ENCODE peak calls at places on chromosomes 16 and 17, in nine cellular contexts. T is foreskin fibroblast, V is heart right ventricle, U is OCI-LY7, F is Caco-2, S is dorsolateral prefrontal cortex, P is suprapubic skin, X is A549, D is thoracic aorta. M is an unnamed sample.

GRCh38 chr17:78995761-78996451 is 13.7 kb downstream of the CANT1 start:
- DNase-seq in T (no peak), U (no peak), V (no peak), D (no peak), F (no peak), P (peak), S (no peak), X (no peak), M (no peak)

GRCh38 chr17:1315891-1316403 is 36.5 kb downstream of the TRARG1 start:
- DNase-seq in F (no peak), P (no peak), T (no peak), X (no peak), S (no peak), U (no peak), V (peak), D (peak), M (no peak)

GRCh38 chr16:82192665-82193064 is 22.6 kb upstream of the MPHOSPH6 start:
- DNase-seq in P (no peak), X (no peak), D (no peak), V (no peak), F (no peak), S (no peak), U (peak), T (peak), M (no peak)

GRCh38 chr16:17396762-17397498 is 73.8 kb downstream of the XYLT1 start:
- DNase-seq in S (no peak), V (peak), F (no peak), D (no peak), X (no peak), T (peak), U (no peak), P (no peak), M (no peak)

GRCh38 chr17:47872019-47872650 is 21.2 kb upstream of the SP6 start:
- DNase-seq in S (no peak), T (no peak), D (no peak), X (no peak), U (no peak), P (no peak), V (no peak), F (no peak), M (no peak)

GRCh38 chr17:57517519-57518342 is 227.4 kb downstream of the CCDC182 start:
- DNase-seq in X (peak), D (no peak), T (no peak), P (no peak), F (peak), U (no peak), S (no peak), V (no peak), M (no peak)

GRCh38 chr17:29749045-29749825 is 126.5 kb upstream of the CORO6 start:
- DNase-seq in P (no peak), T (no peak), S (no peak), F (no peak), D (no peak), V (no peak), U (no peak), X (no peak), M (no peak)

GRCh38 chr16:49641250-49641649 is 214.7 kb downstream of the ZNF423 start:
- DNase-seq in T (no peak), X (no peak), U (no peak), S (no peak), V (no peak), F (no peak), P (no peak), D (no peak), M (no peak)

GRCh38 chr16:50279142-50279865 is 13.0 kb downstream of the ADCY7 start:
- DNase-seq in P (peak), T (no peak), F (no peak), X (no peak), V (peak), S (no peak), D (no peak), U (no peak), M (no peak)

GRCh38 chr16:17357302-17358062 is 113.3 kb downstream of the XYLT1 start:
- DNase-seq in X (no peak), T (no peak), D (no peak), S (no peak), U (no peak), P (no peak), F (no peak), V (no peak), M (no peak)

GRCh38 chr16:8374586-8374985 is 215.7 kb downstream of the TMEM114 start:
- DNase-seq in X (no peak), F (no peak), T (no peak), P (no peak), D (no peak), V (no peak), U (no peak), S (no peak), M (no peak)

GRCh38 chr16:9068886-9069285 is 22.6 kb upstream of the HAPSTR1 start:
- DNase-seq in X (no peak), P (no peak), U (no peak), S (no peak), T (no peak), D (no peak), V (no peak), F (no peak), M (no peak)

GRCh38 chr16:16821261-16821660 is 442.3 kb downstream of the NPIPA7 start:
- DNase-seq in X (peak), T (no peak), S (no peak), D (no peak), P (no peak), F (no peak), V (no peak), U (no peak), M (no peak)

GRCh38 chr17:622356-622755 is 92.3 kb downstream of the VPS53 start:
- DNase-seq in D (no peak), V (no peak), T (no peak), P (no peak), S (no peak), U (no peak), X (peak), F (no peak), M (peak)

GRCh38 chr16:85428168-85428898 is 184.8 kb upstream of the GSE1 start:
- DNase-seq in P (peak), S (peak), F (peak), X (peak), U (peak), V (no peak), T (peak), D (no peak), M (no peak)

GRCh38 chr17:75457047-75457654 is 716 bp downstream of the TMEM94 start:
- DNase-seq in D (no peak), V (peak), F (peak), T (peak), P (no peak), X (peak), S (peak), U (peak), M (no peak)

GRCh38 chr16:87160218-87160617 is 157.0 kb downstream of the C16orf95 start:
- DNase-seq in P (no peak), S (no peak), U (no peak), T (peak), X (no peak), D (no peak), F (no peak), V (no peak), M (no peak)

GRCh38 chr16:27847030-27847550 is 216.4 kb downstream of the GSG1L start:
- DNase-seq in F (no peak), T (no peak), D (no peak), X (no peak), S (no peak), V (no peak), P (peak), U (no peak), M (no peak)

GRCh38 chr17:61065263-61065773 is 334.3 kb upstream of the TBX2 start:
- DNase-seq in V (peak), S (no peak), P (no peak), D (no peak), F (peak), U (no peak), T (peak), X (peak), M (peak)

GRCh38 chr16:87388818-87389134 is 3.4 kb upstream of the MAP1LC3B start:
- DNase-seq in D (no peak), V (no peak), U (no peak), P (no peak), F (no peak), X (no peak), T (no peak), S (no peak), M (no peak)

GRCh38 chr16:67674851-67675578 is 8.4 kb downstream of the C16orf86 start:
- DNase-seq in U (no peak), S (no peak), T (no peak), X (no peak), D (no peak), F (no peak), V (no peak), P (no peak), M (no peak)

GRCh38 chr16:4353675-4354074 is 2.6 kb upstream of the PAM16 start:
- DNase-seq in P (no peak), F (no peak), T (no peak), D (no peak), U (no peak), S (no peak), X (no peak), V (no peak), M (no peak)

GRCh38 chr16:61014869-61015268 is 1021.4 kb downstream of the CDH8 start:
- DNase-seq in D (no peak), U (peak), S (no peak), T (no peak), V (no peak), X (no peak), P (no peak), F (peak), M (no peak)

GRCh38 chr17:15274017-15274416 is 8.9 kb upstream of the PMP22 start:
- DNase-seq in S (no peak), P (no peak), V (no peak), X (no peak), D (no peak), T (no peak), F (no peak), U (no peak), M (no peak)

GRCh38 chr16:75385507-75386152 is 47.7 kb downstream of the CFDP1 start:
- DNase-seq in P (no peak), U (peak), F (peak), S (no peak), D (no peak), T (peak), X (peak), V (peak), M (peak)

GRCh38 chr17:488993-489757 is 136.6 kb upstream of the RPH3AL start:
- DNase-seq in D (no peak), X (peak), T (peak), S (no peak), V (no peak), P (no peak), F (peak), U (peak), M (no peak)

GRCh38 chr17:13596241-13596941 is 5.3 kb downstream of the HS3ST3A1 start:
- DNase-seq in F (no peak), U (no peak), T (no peak), S (no peak), P (no peak), X (no peak), D (no peak), V (no peak), M (no peak)

GRCh38 chr17:13593757-13594156 is 8.0 kb downstream of the HS3ST3A1 start:
- DNase-seq in U (no peak), P (no peak), D (no peak), S (no peak), X (no peak), V (no peak), T (peak), F (no peak), M (no peak)

GRCh38 chr17:13593021-13593751 is 8.5 kb downstream of the HS3ST3A1 start:
- DNase-seq in V (no peak), F (no peak), D (no peak), T (no peak), P (no peak), U (no peak), X (no peak), S (no peak), M (no peak)

GRCh38 chr17:13594310-13594709 is 7.4 kb downstream of the HS3ST3A1 start:
- DNase-seq in F (no peak), U (no peak), S (no peak), X (no peak), D (no peak), P (no peak), T (peak), V (no peak), M (no peak)

GRCh38 chr17:13594762-13595697 is 6.7 kb downstream of the HS3ST3A1 start:
- DNase-seq in S (peak), X (peak), F (peak), D (peak), P (peak), U (peak), T (peak), V (peak), M (peak)
- H3K4me3 ChIP-seq in S (no peak), X (no peak), F (no peak), D (no peak), P (no peak), U (no peak), T (no peak), V (no peak), M (no peak)

GRCh38 chr17:52079496-52079895 is 79.0 kb downstream of the CA10 start:
- DNase-seq in S (no peak), U (no peak), X (no peak), F (no peak), D (no peak), V (no peak), P (no peak), T (no peak), M (no peak)
- TF ChIP-seq CTCF in S (no peak), U (no peak), X (no peak), F (no peak), D (no peak), V (no peak), P (no peak), T (no peak), M (no peak)

DNA sequence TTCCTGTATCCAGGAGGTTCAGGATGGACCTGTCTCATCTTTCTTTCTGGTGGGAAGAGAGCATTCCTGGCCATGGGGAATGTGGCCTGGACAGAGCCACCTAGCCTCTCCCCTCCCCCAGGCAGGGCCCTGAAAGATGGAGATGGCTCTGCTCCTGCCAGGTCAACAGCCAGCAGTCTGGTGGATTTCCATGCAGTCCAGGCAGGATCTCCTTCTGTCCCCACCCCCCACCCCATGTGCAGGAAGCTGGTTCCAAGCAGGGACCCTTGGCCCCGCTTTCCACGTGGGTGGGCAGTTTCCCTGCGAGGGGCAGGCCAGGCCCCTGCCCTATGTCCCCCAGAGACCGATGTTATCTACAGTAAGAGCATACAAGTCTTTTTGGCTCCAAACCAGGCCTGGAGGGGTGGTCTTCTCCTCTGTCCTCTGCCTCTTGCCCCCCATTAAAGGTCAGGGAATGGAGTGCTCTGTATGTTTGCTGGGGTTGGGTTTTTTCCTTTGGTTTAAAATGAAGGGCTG is 240.5 kb downstream of the SEC14L1 start:
- DNase-seq in V (no peak), U (no peak), D (no peak), P (no peak), S (no peak), X (no peak), F (no peak), T (peak), M (no peak)
- H3K4me3 ChIP-seq in V (no peak), U (no peak), D (no peak), P (no peak), S (no peak), X (no peak), F (no peak), T (no peak), M (no peak)

DNA sequence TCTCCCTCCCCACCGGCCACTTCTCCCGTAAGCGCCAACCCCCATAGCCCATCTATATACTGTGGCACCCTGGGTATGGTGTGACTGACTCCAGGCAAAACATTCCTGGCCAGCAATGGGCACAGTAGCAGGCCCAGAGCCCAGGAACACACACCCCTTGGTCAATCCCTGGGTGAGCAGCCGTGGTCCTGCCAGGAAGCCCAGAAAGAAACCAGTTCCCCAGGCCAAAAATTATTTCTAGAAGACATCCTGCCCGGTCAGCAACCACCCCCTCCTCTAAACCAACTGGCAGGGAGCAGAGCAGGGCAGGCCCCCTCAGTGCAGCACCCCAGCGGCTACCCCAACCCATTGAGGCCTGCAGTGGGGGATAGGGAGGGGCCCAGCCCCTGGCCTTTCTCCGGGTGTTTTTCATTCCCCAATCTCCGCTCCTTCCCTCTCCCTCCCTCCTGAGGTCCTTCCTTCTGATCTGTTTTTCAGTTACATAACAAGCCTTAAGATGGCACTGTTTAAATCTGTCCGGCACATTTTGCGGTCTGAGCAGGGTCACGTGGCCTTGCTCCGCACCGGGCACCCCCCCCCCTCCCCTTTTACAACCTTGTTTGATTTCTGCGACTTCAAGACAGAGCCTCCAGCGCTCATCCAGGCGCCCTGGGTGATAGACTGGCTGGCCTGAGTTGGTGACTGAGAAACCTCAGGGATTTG is 2.0 kb downstream of the NPTX1 start:
- DNase-seq in V (no peak), P (no peak), X (peak), T (peak), F (peak), D (no peak), U (peak), S (no peak), M (no peak)
- TF ChIP-seq CTCF in V (no peak), P (no peak), X (peak), T (no peak), F (peak), D (no peak), U (peak), S (peak), M (no peak)

GRCh38 chr16:81097230-81097629 is 1.0 kb upstream of the GCSH start:
- DNase-seq in D (no peak), P (no peak), X (no peak), S (no peak), F (no peak), T (no peak), V (no peak), U (no peak), M (no peak)

GRCh38 chr16:81096715-81097208 is 567 bp upstream of the GCSH start:
- DNase-seq in F (no peak), U (no peak), P (no peak), V (no peak), T (no peak), S (no peak), D (no peak), X (no peak), M (no peak)

GRCh38 chr16:81095953-81096714 is at the start of gene GCSH:
- DNase-seq in S (peak), T (peak), U (peak), F (peak), D (peak), P (peak), V (peak), X (peak), M (peak)

GRCh38 chr16:81095653-81095952 is 592 bp downstream of the GCSH start:
- DNase-seq in V (no peak), S (no peak), D (no peak), F (no peak), U (no peak), T (no peak), X (no peak), P (no peak), M (no peak)

DNA sequence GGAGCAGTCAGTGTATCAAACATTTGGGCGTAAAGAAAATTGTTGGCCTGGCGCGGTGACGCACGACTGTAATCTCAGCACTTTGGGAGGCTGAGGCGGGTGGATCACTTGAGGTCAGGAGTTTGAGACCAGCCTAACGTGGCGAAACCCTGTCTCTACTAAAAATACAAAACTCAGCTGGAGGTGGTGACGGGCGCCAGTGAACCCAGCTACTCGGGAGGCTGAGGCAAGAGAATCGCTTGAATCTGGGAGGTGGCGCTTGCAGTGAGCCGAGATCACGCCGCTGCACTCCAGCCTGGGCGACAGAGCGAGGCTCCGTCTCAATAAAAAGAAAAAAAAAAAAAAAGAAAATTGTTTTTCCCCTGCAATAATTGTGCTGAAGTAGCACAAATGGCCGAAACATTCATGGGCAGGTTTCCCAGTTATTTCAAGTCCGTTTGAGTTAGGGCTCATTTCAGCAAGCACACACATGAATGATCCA is 1.4 kb downstream of the GCSH start:
- DNase-seq in F (no peak), D (no peak), X (no peak), P (peak), U (no peak), V (no peak), S (no peak), T (peak), M (peak)
- H3K4me3 ChIP-seq in F (peak), D (peak), X (peak), P (peak), U (peak), V (peak), S (peak), T (peak), M (peak)

GRCh38 chr17:81510798-81511549 is 1.6 kb downstream of the ACTG1 start:
- DNase-seq in U (peak), X (peak), V (no peak), P (no peak), F (no peak), S (no peak), T (peak), D (no peak), M (no peak)
- TF ChIP-seq CTCF in U (peak), X (no peak), V (no peak), P (no peak), F (no peak), S (no peak), T (no peak), D (no peak), M (no peak)

DNA sequence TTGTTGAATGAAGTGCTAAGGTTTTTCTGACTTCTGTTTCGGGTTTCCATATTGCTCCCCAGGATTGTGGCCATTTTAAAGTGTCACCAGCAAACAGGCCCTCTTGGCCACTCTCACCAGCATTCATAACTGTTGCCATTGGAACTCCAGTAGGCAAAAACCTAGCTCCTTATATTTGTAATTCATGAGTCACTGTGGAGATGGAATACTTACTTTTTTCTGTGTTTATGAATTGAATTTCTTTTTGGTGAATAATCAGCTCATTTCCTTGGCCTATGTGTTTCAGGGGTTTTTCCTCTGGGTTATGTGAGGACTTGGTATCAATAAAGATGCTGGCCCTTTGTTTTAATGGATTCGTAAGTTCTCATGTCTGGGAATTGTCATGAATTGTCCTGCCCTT is 255.1 kb downstream of the SNX29 start:
- DNase-seq in X (peak), F (no peak), D (no peak), V (no peak), S (no peak), U (no peak), P (no peak), T (peak), M (no peak)
- H3K4me3 ChIP-seq in X (no peak), F (no peak), D (no peak), V (no peak), S (no peak), U (no peak), P (no peak), T (no peak), M (no peak)